ENCODE peak calls at places on chromosomes 3 and 15, in five cellular contexts. Y is neural progenitor cell, T is HCT116, N is AG04450, R is lower lobe of right lung. X is an unnamed sample. For H3K9me3, the result is how much of the 10 kb centered on the place peaks cover.

GRCh38 chr3:197104738-197105137 is 75.1 kb upstream of the MELTF start:
- DNase-seq in Y (no peak), T (no peak), N (no peak), R (no peak), X (no peak)

GRCh38 chr3:177521305-177521704 is 324.0 kb upstream of the TBL1XR1 start:
- DNase-seq in Y (peak), T (no peak), N (no peak), R (peak), X (no peak)

GRCh38 chr3:171704814-171705213 is 105.5 kb downstream of the PLD1 start:
- DNase-seq in Y (no peak), T (no peak), N (no peak), R (no peak), X (no peak)

GRCh38 chr15:42457445-42458442 is 33.2 kb downstream of the ZNF106 start:
- DNase-seq in Y (peak), T (no peak), N (peak), R (peak), X (peak)

GRCh38 chr15:70088427-70088826 is 9.3 kb downstream of the TLE3 start:
- DNase-seq in Y (no peak), T (no peak), N (no peak), R (no peak), X (no peak)

GRCh38 chr3:115836944-115837343 is 213.6 kb downstream of the GAP43 start:
- DNase-seq in Y (peak), T (peak), N (no peak), R (no peak), X (no peak)

GRCh38 chr3:87901141-87901540 is 157.7 kb downstream of the CGGBP1 start:
- DNase-seq in Y (no peak), T (no peak), N (no peak), R (no peak), X (no peak)

GRCh38 chr3:32973982-32974381 is 22.5 kb downstream of the CCR4 start:
- DNase-seq in Y (no peak), T (no peak), N (peak), R (no peak), X (peak)

GRCh38 chr15:49832421-49832980 is 211.7 kb downstream of the DTWD1 start:
- DNase-seq in Y (peak), T (no peak), N (no peak), R (no peak), X (no peak)

GRCh38 chr3:132343018-132343612 is 25.9 kb downstream of the ACP3 start:
- DNase-seq in Y (peak), T (peak), N (peak), R (no peak), X (no peak)

GRCh38 chr3:45105855-45106655 is 40.1 kb downstream of the CDCP1 start:
- DNase-seq in Y (no peak), T (peak), N (peak), R (no peak), X (peak)

GRCh38 chr3:5168110-5168509 is 19.4 kb upstream of the EDEM1 start:
- DNase-seq in Y (no peak), T (no peak), N (no peak), R (no peak), X (no peak)

GRCh38 chr15:85116494-85116893 is 134.8 kb downstream of the PDE8A start:
- DNase-seq in Y (no peak), T (no peak), N (no peak), R (no peak), X (no peak)

GRCh38 chr3:132790806-132791205 is 68.6 kb upstream of the NPHP3 start:
- DNase-seq in Y (no peak), T (no peak), N (no peak), R (no peak), X (no peak)

GRCh38 chr15:71591057-71591456 is 219.3 kb upstream of the NR2E3 start:
- DNase-seq in Y (no peak), T (no peak), N (no peak), R (no peak), X (no peak)

GRCh38 chr15:49468440-49468839 is 45.4 kb downstream of the FGF7 start:
- DNase-seq in Y (no peak), T (no peak), N (no peak), R (no peak), X (no peak)

GRCh38 chr15:67403428-67403827 is 117.5 kb upstream of the C15orf61 start:
- DNase-seq in Y (no peak), T (no peak), N (no peak), R (no peak), X (no peak)

GRCh38 chr3:187628169-187628568 is 42.0 kb downstream of the SST start:
- DNase-seq in Y (peak), T (no peak), N (no peak), R (no peak), X (no peak)

GRCh38 chr3:93931597-93932229 is 42.0 kb downstream of the PROS1 start:
- DNase-seq in Y (no peak), T (no peak), N (no peak), R (no peak), X (no peak)
- H3K9me3 ChIP-seq in Y (under half), T (under half), N (under half), R (under half), X (under half)

GRCh38 chr3:18010001-18010400 is 267.6 kb upstream of the TBC1D5 start:
- DNase-seq in Y (no peak), T (no peak), N (no peak), R (no peak), X (no peak)
- H3K9me3 ChIP-seq in Y (under half), T (under half), N (under half), R (under half), X (under half)

DNA sequence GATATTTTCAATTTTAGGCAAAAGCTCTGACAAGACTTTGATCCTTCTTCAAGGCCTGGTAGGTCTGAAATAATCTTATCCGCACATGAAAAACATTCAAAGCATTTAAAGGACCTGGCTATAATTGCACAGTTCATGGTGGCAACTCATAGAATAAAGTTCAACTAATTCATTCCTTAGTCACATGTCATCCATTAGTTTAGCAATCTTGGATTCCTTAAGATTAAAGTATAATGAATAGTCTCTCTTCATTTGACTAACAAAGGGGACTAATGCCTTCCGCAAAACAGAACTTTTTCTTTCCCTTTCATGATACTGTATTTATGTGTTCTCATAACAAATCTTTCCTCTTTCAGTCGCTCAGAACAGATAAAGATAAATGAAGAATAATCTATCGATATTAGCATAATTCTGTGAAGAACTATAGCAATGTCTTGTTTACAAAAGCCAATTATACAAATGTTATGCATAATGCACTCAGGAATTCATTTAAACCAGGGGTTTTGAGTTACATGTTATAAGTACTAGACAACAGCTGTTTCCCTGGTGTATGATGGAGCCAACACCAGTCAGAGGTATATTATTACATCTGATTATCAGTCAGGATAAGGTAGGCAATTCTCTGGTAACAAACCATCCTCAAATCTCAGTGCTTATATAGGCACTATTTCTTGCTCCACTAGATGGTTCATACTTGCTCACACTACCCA is 172.5 kb downstream of the POTEB3 start:
- DNase-seq in Y (no peak), T (no peak), N (no peak), R (no peak), X (no peak)
- H3K9me3 ChIP-seq in Y (half or more), T (under half), N (under half), R (under half), X (under half)

DNA sequence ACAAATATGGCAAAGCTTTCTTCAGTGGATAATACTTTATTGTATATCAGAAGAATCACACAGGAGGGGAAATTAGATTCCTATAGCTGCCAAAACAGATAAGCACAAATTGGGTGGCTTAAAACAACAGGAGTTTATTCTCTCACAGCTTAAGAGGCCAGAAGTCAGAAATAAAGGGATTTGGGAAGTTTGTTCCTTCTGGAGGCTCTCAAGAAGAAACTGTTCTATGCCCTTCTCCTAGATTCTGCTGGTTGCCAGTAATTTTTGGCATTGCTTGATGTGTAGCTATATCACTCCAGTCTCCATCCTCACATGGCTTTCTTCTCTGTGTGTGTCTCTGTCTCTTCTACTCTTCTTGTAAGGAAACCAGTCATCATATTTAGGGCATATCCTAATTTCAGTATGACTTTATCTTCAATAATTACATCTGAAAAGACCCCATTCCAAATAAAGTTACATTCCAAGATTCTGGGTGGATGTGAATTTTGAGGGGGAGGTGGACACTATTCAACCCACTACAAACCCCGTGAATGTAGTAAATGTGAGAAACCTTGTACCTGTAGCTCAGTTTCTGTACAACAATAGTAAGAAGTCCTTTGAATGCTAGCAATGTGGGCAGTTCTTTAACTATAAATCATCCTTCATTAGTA is 22.2 kb upstream of the WNT7A start:
- DNase-seq in Y (no peak), T (no peak), N (no peak), R (no peak), X (no peak)
- H3K9me3 ChIP-seq in Y (under half), T (under half), N (under half), R (half or more), X (under half)

DNA sequence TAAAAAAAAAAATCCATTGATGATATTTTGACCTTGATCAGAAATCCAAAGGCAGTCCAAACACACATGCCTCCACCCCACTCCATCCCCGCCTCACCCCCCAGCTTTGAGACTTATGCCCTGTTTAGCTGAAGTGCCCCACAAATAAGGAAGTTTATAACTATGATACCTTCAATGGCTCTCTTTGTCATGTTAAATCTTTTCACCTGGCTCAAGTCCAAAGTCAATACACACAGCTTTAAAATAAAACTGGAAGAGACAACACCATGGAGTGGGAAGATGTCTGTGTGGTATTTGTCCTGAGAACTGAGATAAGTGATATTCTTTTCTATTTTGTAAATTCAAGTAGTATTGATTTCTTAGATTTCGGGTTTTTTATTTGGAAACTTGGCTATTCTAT is 5.0 kb downstream of the FOXB1 start:
- DNase-seq in Y (no peak), T (no peak), N (no peak), R (no peak), X (no peak)
- H3K9me3 ChIP-seq in Y (under half), T (under half), N (under half), R (under half), X (under half)

DNA sequence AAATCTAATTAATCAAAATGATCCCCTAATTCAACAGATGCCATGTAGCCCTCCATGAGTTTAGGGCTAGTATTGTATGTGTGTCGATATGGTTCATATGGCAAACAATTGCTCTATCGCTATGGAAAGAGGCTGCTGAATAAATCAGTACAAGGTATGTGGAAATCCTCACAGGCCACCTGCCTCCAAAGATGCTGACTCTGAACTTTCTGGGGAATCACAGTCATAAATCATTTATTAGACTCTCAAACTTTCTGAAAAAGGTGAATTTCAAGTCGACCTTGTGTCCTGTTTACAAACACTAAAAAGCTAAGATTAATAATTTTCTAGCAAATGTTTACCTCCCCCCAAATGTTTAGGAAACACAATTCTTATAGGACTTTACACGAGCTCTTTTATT is 462.6 kb downstream of the GABRG3 start:
- DNase-seq in Y (no peak), T (no peak), N (no peak), R (no peak), X (no peak)
- H3K9me3 ChIP-seq in Y (under half), T (under half), N (under half), R (under half), X (under half)